ENCODE peak calls at places on chromosomes 7 and 10, in four cellular contexts. One of them, this sample, is unnamed.

GRCh38 chr7:47574473-47575328 is 7.2 kb downstream of the TNS3 start:
- DNase-seq in GM03348: no peak
- DNase-seq in foreskin fibroblast: no peak
- DNase-seq in lower leg skin: no peak
- DNase-seq in this sample: no peak

GRCh38 chr10:6716521-6716920 is 136.4 kb upstream of the PRKCQ start:
- DNase-seq in GM03348: peak
- DNase-seq in foreskin fibroblast: peak
- DNase-seq in lower leg skin: no peak
- DNase-seq in this sample: peak

GRCh38 chr7:132575336-132575986 is 809 bp downstream of the PLXNA4 start:
- DNase-seq in GM03348: peak
- DNase-seq in foreskin fibroblast: peak
- DNase-seq in lower leg skin: no peak
- DNase-seq in this sample: peak

GRCh38 chr7:71131256-71131752 is 640 bp upstream of the GALNT17 start:
- DNase-seq in GM03348: peak
- DNase-seq in foreskin fibroblast: no peak
- DNase-seq in lower leg skin: no peak
- DNase-seq in this sample: no peak

GRCh38 chr7:35714407-35714806 is 19.5 kb upstream of the HERPUD2 start:
- DNase-seq in GM03348: no peak
- DNase-seq in foreskin fibroblast: no peak
- DNase-seq in lower leg skin: no peak
- DNase-seq in this sample: no peak

GRCh38 chr7:12158334-12159060 is 52.6 kb upstream of the TMEM106B start:
- DNase-seq in GM03348: no peak
- DNase-seq in foreskin fibroblast: peak
- DNase-seq in lower leg skin: no peak
- DNase-seq in this sample: no peak

GRCh38 chr10:121503587-121504051 is 94.6 kb downstream of the FGFR2 start:
- DNase-seq in GM03348: no peak
- DNase-seq in foreskin fibroblast: no peak
- DNase-seq in lower leg skin: no peak
- DNase-seq in this sample: no peak

GRCh38 chr10:43124574-43125273 is 13.5 kb upstream of the CSGALNACT2 start:
- DNase-seq in GM03348: no peak
- DNase-seq in foreskin fibroblast: no peak
- DNase-seq in lower leg skin: no peak
- DNase-seq in this sample: no peak

GRCh38 chr7:142301299-142301698 is 43.4 kb upstream of the PRSS58 start:
- DNase-seq in GM03348: no peak
- DNase-seq in foreskin fibroblast: no peak
- DNase-seq in lower leg skin: no peak
- DNase-seq in this sample: no peak

GRCh38 chr7:24980695-24981543 is 941 bp upstream of the OSBPL3 start:
- DNase-seq in GM03348: peak
- DNase-seq in foreskin fibroblast: peak
- DNase-seq in lower leg skin: no peak
- DNase-seq in this sample: peak

GRCh38 chr7:99036531-99037175 is 107.3 kb downstream of the SMURF1 start:
- DNase-seq in GM03348: peak
- DNase-seq in foreskin fibroblast: peak
- DNase-seq in lower leg skin: no peak
- DNase-seq in this sample: peak

This sample was measured in AG08395.